ENCODE peak calls at places on chromosomes 16 and 17, in seven cellular contexts. O is IMR-90, A is mammary epithelial cell, W is left ventricle myocardium inferior, D is tibial artery, K is thyroid gland, I is kidney. L is an unnamed sample.

GRCh38 chr16:82758904-82759303 is 132.1 kb downstream of the CDH13 start:
- DNase-seq in O (no peak), A (no peak), W (no peak), D (no peak), K (no peak), I (no peak), L (no peak)

GRCh38 chr17:56739376-56739775 is 94.3 kb downstream of the C17orf67 start:
- DNase-seq in O (peak; percentile 65), A (no peak), W (no peak), D (no peak), K (no peak), I (no peak), L (no peak)

GRCh38 chr16:30368122-30368791 is 2.0 kb downstream of the TBC1D10B start:
- DNase-seq in O (peak; percentile 59), A (peak; percentile 52), W (no peak), D (peak; percentile 71), K (no peak), I (no peak), L (peak; percentile 40)

GRCh38 chr17:45782889-45783592 is 1.1 kb upstream of the CRHR1 start:
- DNase-seq in O (no peak), A (no peak), W (no peak), D (no peak), K (peak; percentile 41), I (no peak), L (peak; percentile 37)

GRCh38 chr17:43768382-43768781 is 9.8 kb upstream of the SOST start:
- DNase-seq in O (no peak), A (no peak), W (peak; percentile 75), D (peak; percentile 80), K (peak; percentile 9), I (no peak), L (no peak)

GRCh38 chr17:7842380-7842949 is 8.4 kb downstream of the KDM6B start:
- DNase-seq in O (peak; percentile 97), A (peak; percentile 95), W (peak; percentile 55), D (peak; percentile 90), K (peak; percentile 73), I (peak; percentile 93), L (peak; percentile 75)

GRCh38 chr17:9766970-9767369 is 24.4 kb downstream of the DHRS7C start:
- DNase-seq in O (no peak), A (no peak), W (no peak), D (no peak), K (no peak), I (no peak), L (no peak)

GRCh38 chr16:57739756-57740422 is 4.3 kb downstream of the KATNB1 start:
- DNase-seq in O (no peak), A (peak; percentile 47), W (no peak), D (no peak), K (no peak), I (no peak), L (no peak)

GRCh38 chr16:4778050-4778392 is 10.1 kb downstream of the SEPTIN12 start:
- DNase-seq in O (no peak), A (no peak), W (no peak), D (no peak), K (no peak), I (no peak), L (no peak)

DNA sequence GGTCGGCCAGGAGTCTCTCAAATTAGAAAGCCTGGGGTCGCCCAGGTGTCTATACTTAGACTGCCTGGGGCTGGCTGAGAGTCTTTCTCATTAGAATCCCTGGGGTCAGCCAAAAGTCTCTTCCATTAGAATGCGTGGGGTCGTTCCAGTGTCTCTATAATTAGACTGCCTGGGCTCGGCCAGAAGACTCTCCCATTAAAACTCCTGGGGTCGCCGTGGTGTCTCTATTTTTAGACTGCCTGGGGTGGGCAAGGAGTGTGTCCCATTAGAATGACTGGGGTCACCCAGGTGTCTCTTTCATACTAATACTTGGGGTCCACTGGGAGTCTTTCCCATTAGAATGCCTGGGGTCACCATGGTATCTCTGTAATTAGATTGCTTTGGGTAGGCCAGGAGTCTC is 2227.7 kb downstream of the TP53TG3F start:
- DNase-seq in O (no peak), A (no peak), W (no peak), D (peak; percentile 31), K (no peak), I (no peak), L (no peak)
- H3K9me3 ChIP-seq in O (peaks cover 12% of the 10 kb centered on the region), A (peaks cover 41% of the 10 kb centered on the region), W (peaks cover 37% of the 10 kb centered on the region), D (peaks cover 7% of the 10 kb centered on the region), K (no peaks in the 10 kb centered on the region), I (peaks cover 19% of the 10 kb centered on the region), L (peaks cover 11% of the 10 kb centered on the region)

GRCh38 chr16:88820335-88821025 is 8.8 kb upstream of the APRT start:
- DNase-seq in O (no peak), A (no peak), W (no peak), D (no peak), K (no peak), I (no peak), L (no peak)
- H3K27ac ChIP-seq in O (no peak overlapping the region), A (no peak overlapping the region), W (no peak overlapping the region), D (no peak overlapping the region), K (no peak overlapping the region), I (no peak overlapping the region), L (no peak overlapping the region)

GRCh38 chr16:35171106-35171505 is 1711.7 kb downstream of the TP53TG3F start:
- DNase-seq in O (no peak), A (no peak), W (no peak), D (no peak), K (no peak), I (peak; percentile 20), L (no peak)

GRCh38 chr16:35176449-35176848 is 1717.0 kb downstream of the TP53TG3F start:
- DNase-seq in O (no peak), A (no peak), W (peak; percentile 51), D (no peak), K (no peak), I (no peak), L (no peak)

GRCh38 chr16:35173295-35173694 is 1713.9 kb downstream of the TP53TG3F start:
- DNase-seq in O (no peak), A (no peak), W (no peak), D (peak; percentile 55), K (no peak), I (peak; percentile 43), L (no peak)

GRCh38 chr16:35170610-35171009 is 1711.2 kb downstream of the TP53TG3F start:
- DNase-seq in O (no peak), A (no peak), W (no peak), D (no peak), K (no peak), I (no peak), L (no peak)

DNA sequence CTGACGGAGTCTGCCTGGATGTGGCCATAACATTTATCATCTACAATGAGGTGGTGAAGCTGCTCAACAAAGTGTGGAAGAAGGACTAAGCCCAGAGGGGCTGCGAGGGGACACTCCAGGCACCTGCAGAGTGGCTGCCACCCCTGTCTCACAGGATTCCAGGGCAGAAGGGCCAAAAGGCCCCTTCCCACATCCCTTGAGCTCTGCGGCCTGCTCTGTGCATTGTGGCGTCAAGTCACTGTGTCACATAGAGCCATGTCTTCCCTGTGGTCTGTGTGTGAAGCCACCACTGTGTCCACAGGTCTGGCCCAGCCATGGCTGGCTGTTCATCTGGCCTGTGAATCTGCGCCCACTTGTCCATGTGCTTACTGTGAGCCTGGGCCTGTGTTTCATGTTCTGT is 1714.6 kb downstream of the TP53TG3F start:
- DNase-seq in O (no peak), A (no peak), W (no peak), D (peak; percentile 39), K (no peak), I (peak; percentile 41), L (no peak)
- H3K9me3 ChIP-seq in O (peaks cover 25% of the 10 kb centered on the region), A (peaks cover 9% of the 10 kb centered on the region), W (peaks cover 8% of the 10 kb centered on the region), D (no peaks in the 10 kb centered on the region), K (no peaks in the 10 kb centered on the region), I (no peaks in the 10 kb centered on the region), L (no peaks in the 10 kb centered on the region)

DNA sequence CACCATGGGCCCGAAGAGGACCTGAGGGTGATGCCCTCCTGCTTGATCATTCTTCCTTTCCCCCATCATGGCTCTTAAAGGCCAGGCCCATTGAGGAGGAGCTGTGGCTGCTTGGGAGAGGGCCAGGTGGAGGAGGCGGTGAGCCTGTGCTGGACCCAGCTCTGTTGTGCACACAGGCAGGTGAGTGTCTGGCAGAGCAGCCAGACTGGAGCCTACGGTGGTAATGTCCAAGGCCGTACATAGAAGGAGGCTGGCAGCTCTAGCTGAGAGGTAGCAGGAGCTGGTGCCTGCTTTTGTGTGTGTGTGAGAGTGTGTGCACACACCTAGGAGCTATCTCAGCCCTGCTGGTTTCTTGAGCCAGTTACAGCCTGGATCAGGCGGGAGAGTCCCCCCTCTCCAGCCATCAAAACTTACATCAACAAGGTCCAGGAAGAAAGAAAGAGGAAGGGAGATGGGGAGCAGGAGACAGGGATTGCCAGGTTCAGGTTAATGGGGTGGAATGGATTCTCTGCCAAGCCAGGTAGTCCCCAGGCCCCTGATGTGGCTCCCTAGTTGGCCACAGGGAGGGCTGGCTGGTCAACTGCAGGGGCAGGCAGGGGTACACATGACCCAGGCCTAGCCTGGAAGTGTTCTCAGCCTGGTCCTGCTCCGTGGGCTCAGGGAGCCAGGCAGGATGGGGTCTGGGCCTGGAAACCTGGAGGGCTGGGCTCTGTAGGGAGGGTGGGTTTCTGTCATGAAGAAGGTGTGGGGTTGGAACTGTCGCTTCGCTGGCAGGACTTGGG is 107.1 kb downstream of the RAP1GAP2 start:
- DNase-seq in O (no peak), A (no peak), W (no peak), D (no peak), K (peak; percentile 64), I (peak; percentile 48), L (peak; percentile 94)
- H3K27ac ChIP-seq in O (no peak overlapping the region), A (no peak overlapping the region), W (peak overlapping the region; percentile 85), D (no peak overlapping the region), K (no peak overlapping the region), I (no peak overlapping the region), L (peak overlapping the region; percentile 95)

GRCh38 chr16:3295209-3295608 is 10.0 kb downstream of the TIGD7 start:
- DNase-seq in O (no peak), A (no peak), W (no peak), D (no peak), K (no peak), I (no peak), L (no peak)

GRCh38 chr16:3289998-3290673 is 6.8 kb downstream of the ZNF263 start:
- DNase-seq in O (no peak), A (no peak), W (no peak), D (peak; percentile 38), K (no peak), I (no peak), L (no peak)

GRCh38 chr16:3292604-3293003 is 9.3 kb downstream of the ZNF263 start:
- DNase-seq in O (peak; percentile 77), A (no peak), W (no peak), D (no peak), K (no peak), I (no peak), L (no peak)

DNA sequence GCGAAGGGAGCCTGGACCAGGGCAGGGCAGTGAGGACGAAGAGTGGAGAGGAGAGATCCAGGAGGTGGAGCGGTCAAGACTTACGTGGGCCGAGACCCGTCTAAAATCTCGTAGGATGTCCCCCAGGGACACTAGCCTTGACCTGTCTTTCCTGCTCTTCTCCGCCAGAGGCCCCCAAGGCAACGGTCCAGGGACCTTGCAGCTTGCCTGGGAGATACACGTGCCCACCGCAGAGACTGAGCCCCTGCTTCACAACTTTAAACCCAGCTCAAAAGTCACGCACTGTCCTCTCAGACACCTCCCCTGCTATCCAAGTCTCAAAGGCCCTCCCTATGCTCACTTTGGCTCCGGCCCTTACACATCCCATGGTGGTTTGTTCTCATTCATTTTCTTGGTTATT is 9.4 kb downstream of the TIGD7 start:
- DNase-seq in O (no peak), A (no peak), W (no peak), D (no peak), K (no peak), I (no peak), L (no peak)
- H3K9me3 ChIP-seq in O (peaks cover 59% of the 10 kb centered on the region), A (peaks cover 47% of the 10 kb centered on the region), W (peaks cover 100% of the 10 kb centered on the region), D (peaks cover 98% of the 10 kb centered on the region), K (no peaks in the 10 kb centered on the region), I (peaks cover 71% of the 10 kb centered on the region), L (no peaks in the 10 kb centered on the region)

GRCh38 chr16:66751992-66752322 is 548 bp upstream of the DYNC1LI2 start:
- DNase-seq in O (no peak), A (no peak), W (no peak), D (no peak), K (no peak), I (no peak), L (no peak)
- H3K27ac ChIP-seq in O (no peak overlapping the region), A (no peak overlapping the region), W (peak overlapping the region; percentile 99), D (peak overlapping the region; percentile 96), K (peak overlapping the region; percentile 57), I (peak overlapping the region; percentile 84), L (peak overlapping the region; percentile 79)

L was measured in body of pancreas.